ENCODE peak calls at places on chromosomes 16 and 17, in six cellular contexts. U is GM13976; T is RWPE1; M is HTR-8/SVneo; N is NCI-H774; L is stimulated activated CD4-positive, alpha-beta T cell treated with anti-CD3 and anti-CD28 coated beads, Interleukin-1b, Interleukin-23, amount 100 ng/mL, for 1 hour. Z is an unnamed sample.

GRCh38 chr17:17883801-17884200 is 47.0 kb upstream of the SREBF1 start:
- DNase-seq in U (no peak), T (no peak), M (no peak), N (no peak), L (no peak), Z (no peak)

GRCh38 chr16:17845031-17845430 is 374.3 kb upstream of the XYLT1 start:
- DNase-seq in U (no peak), T (no peak), M (no peak), N (no peak), L (no peak), Z (no peak)

GRCh38 chr17:77744268-77744988 is 214.1 kb upstream of the TNRC6C start:
- DNase-seq in U (no peak), T (no peak), M (no peak), N (no peak), L (no peak), Z (no peak)

GRCh38 chr16:19131809-19132777 is 18.3 kb downstream of the ITPRIPL2 start:
- DNase-seq in U (no peak), T (no peak), M (no peak), N (no peak), L (no peak), Z (no peak)

GRCh38 chr16:82514262-82514661 is 112.5 kb upstream of the CDH13 start:
- DNase-seq in U (no peak), T (no peak), M (no peak), N (no peak), L (no peak), Z (no peak)

GRCh38 chr17:41620583-41621434 is 3.6 kb downstream of the KRT17 start:
- DNase-seq in U (no peak), T (no peak), M (no peak), N (no peak), L (no peak), Z (no peak)

GRCh38 chr16:27315333-27316037 is 1.7 kb downstream of the IL4R start:
- DNase-seq in U (no peak), T (peak), M (peak), N (no peak), L (peak), Z (no peak)

GRCh38 chr16:20773679-20774078 is 9.9 kb downstream of the ACSM3 start:
- DNase-seq in U (no peak), T (no peak), M (no peak), N (no peak), L (no peak), Z (no peak)

GRCh38 chr17:4657678-4658077 is 16.2 kb upstream of the ALOX15 start:
- DNase-seq in U (no peak), T (no peak), M (no peak), N (no peak), L (no peak), Z (no peak)

GRCh38 chr16:56246051-56246817 is 54.9 kb downstream of the GNAO1 start:
- DNase-seq in U (no peak), T (peak), M (peak), N (no peak), L (no peak), Z (no peak)

GRCh38 chr17:82036634-82037112 is 824 bp downstream of the DCXR start:
- DNase-seq in U (no peak), T (no peak), M (no peak), N (no peak), L (no peak), Z (no peak)

GRCh38 chr17:81398855-81399451 is 3.7 kb downstream of the BAHCC1 start:
- DNase-seq in U (no peak), T (no peak), M (no peak), N (no peak), L (no peak), Z (no peak)

GRCh38 chr16:47732122-47732805 is 271.1 kb downstream of the PHKB start:
- DNase-seq in U (no peak), T (peak), M (no peak), N (no peak), L (no peak), Z (no peak)

GRCh38 chr16:90015586-90016338 is 3.5 kb downstream of the DBNDD1 start:
- DNase-seq in U (no peak), T (no peak), M (no peak), N (no peak), L (no peak), Z (no peak)

GRCh38 chr17:81716674-81716996 is 4.6 kb downstream of the SLC25A10 start:
- DNase-seq in U (no peak), T (no peak), M (no peak), N (no peak), L (no peak), Z (no peak)

GRCh38 chr17:32142857-32143524 is 689 bp downstream of the RHOT1 start:
- DNase-seq in U (no peak), T (peak), M (peak), N (peak), L (no peak), Z (no peak)

GRCh38 chr16:84922351-84923135 is 88.8 kb downstream of the ZDHHC7 start:
- DNase-seq in U (no peak), T (no peak), M (no peak), N (peak), L (no peak), Z (no peak)

GRCh38 chr16:86086471-86086870 is 187.5 kb downstream of the IRF8 start:
- DNase-seq in U (no peak), T (no peak), M (no peak), N (no peak), L (no peak), Z (no peak)

GRCh38 chr17:29977836-29978235 is 36.4 kb downstream of the EFCAB5 start:
- DNase-seq in U (no peak), T (no peak), M (no peak), N (no peak), L (no peak), Z (no peak)

GRCh38 chr16:48444574-48444973 is 59.4 kb upstream of the SIAH1 start:
- DNase-seq in U (no peak), T (peak), M (peak), N (no peak), L (no peak), Z (no peak)

GRCh38 chr17:80061421-80061820 is 25.0 kb downstream of the CCDC40 start:
- DNase-seq in U (no peak), T (no peak), M (no peak), N (no peak), L (no peak), Z (no peak)

GRCh38 chr17:6548578-6549330 is 7.6 kb downstream of the PITPNM3 start:
- DNase-seq in U (peak), T (no peak), M (no peak), N (no peak), L (no peak), Z (no peak)

GRCh38 chr17:66387391-66387981 is 85.1 kb downstream of the PRKCA start:
- DNase-seq in U (no peak), T (no peak), M (no peak), N (no peak), L (no peak), Z (no peak)

GRCh38 chr17:44283374-44284023 is 15.6 kb upstream of the SLC4A1 start:
- DNase-seq in U (no peak), T (no peak), M (no peak), N (no peak), L (no peak), Z (no peak)

GRCh38 chr17:57940217-57940616 is 15.0 kb downstream of the CUEDC1 start:
- DNase-seq in U (no peak), T (no peak), M (no peak), N (peak), L (no peak), Z (no peak)

GRCh38 chr17:45155483-45155882 is 6.2 kb upstream of the HEXIM2 start:
- DNase-seq in U (no peak), T (no peak), M (no peak), N (no peak), L (no peak), Z (no peak)

GRCh38 chr16:1823821-1824220 is 2.8 kb downstream of the HAGH start:
- DNase-seq in U (peak), T (peak), M (peak), N (no peak), L (no peak), Z (no peak)

GRCh38 chr17:39648876-39649430 is 12.0 kb downstream of the STARD3 start:
- DNase-seq in U (no peak), T (no peak), M (no peak), N (no peak), L (no peak), Z (no peak)

GRCh38 chr16:14302031-14302398 is 230.9 kb downstream of the MRTFB start:
- DNase-seq in U (peak), T (peak), M (peak), N (peak), L (no peak), Z (no peak)

GRCh38 chr16:4327782-4328579 is 12.1 kb downstream of the GLIS2 start:
- DNase-seq in U (peak), T (no peak), M (no peak), N (no peak), L (no peak), Z (no peak)

GRCh38 chr17:29619251-29619650 is 3.5 kb downstream of the CORO6 start:
- DNase-seq in U (no peak), T (no peak), M (peak), N (no peak), L (no peak), Z (no peak)

GRCh38 chr16:84183572-84183875 is 3.3 kb downstream of the TAF1C start:
- DNase-seq in U (no peak), T (no peak), M (no peak), N (no peak), L (no peak), Z (no peak)

GRCh38 chr17:27504188-27504995 is 48.1 kb downstream of the KSR1 start:
- DNase-seq in U (no peak), T (no peak), M (no peak), N (no peak), L (no peak), Z (no peak)

GRCh38 chr17:27915715-27916114 is 22.6 kb upstream of the LYRM9 start:
- DNase-seq in U (no peak), T (no peak), M (no peak), N (no peak), L (no peak), Z (no peak)